ENCODE peak calls at places on chromosomes 3 and 15, in eight cellular contexts. U is ovary, D is uterus, Q is esophagus squamous epithelium, L is ascending aorta, I is MM.1S, O is endodermal cell, W is A549. K is an unnamed sample. For H3K4me1, the result is how much of the 10 kb centered on the place peaks cover.

GRCh38 chr3:50450135-50450911 is 53.1 kb downstream of the CACNA2D2 start:
- DNase-seq in U (peak), D (peak), Q (peak), L (peak), I (no peak), O (peak), W (no peak), K (no peak)

GRCh38 chr3:155196131-155197075 is 97.1 kb downstream of the STRIT1 start:
- DNase-seq in U (no peak), D (no peak), Q (no peak), L (no peak), I (no peak), O (peak), W (no peak), K (no peak)

GRCh38 chr3:159945930-159946329 is 42.7 kb upstream of the IL12A start:
- DNase-seq in U (no peak), D (no peak), Q (no peak), L (no peak), I (no peak), O (no peak), W (no peak), K (no peak)

GRCh38 chr3:27166888-27167287 is 202.3 kb downstream of the NEK10 start:
- DNase-seq in U (no peak), D (no peak), Q (no peak), L (no peak), I (peak), O (no peak), W (peak), K (no peak)

GRCh38 chr3:36698314-36698713 is 66.0 kb downstream of the DCLK3 start:
- DNase-seq in U (no peak), D (no peak), Q (no peak), L (no peak), I (no peak), O (peak), W (no peak), K (no peak)

GRCh38 chr15:90161946-90162345 is 39.2 kb upstream of the SEMA4B start:
- DNase-seq in U (no peak), D (no peak), Q (no peak), L (no peak), I (peak), O (no peak), W (peak), K (no peak)

GRCh38 chr15:98996169-98996568 is 11.4 kb downstream of the PGPEP1L start:
- DNase-seq in U (no peak), D (no peak), Q (no peak), L (no peak), I (no peak), O (no peak), W (no peak), K (no peak)

GRCh38 chr15:96122077-96123027 is 208.1 kb upstream of the NR2F2 start:
- DNase-seq in U (no peak), D (no peak), Q (no peak), L (no peak), I (no peak), O (no peak), W (peak), K (no peak)

GRCh38 chr3:52278510-52279069 is at the start of gene WDR82:
- DNase-seq in U (peak), D (peak), Q (peak), L (peak), I (peak), O (peak), W (peak), K (peak)

GRCh38 chr3:111541911-111542483 is at the start of gene CD96:
- DNase-seq in U (no peak), D (no peak), Q (no peak), L (peak), I (no peak), O (no peak), W (no peak), K (no peak)

GRCh38 chr3:20023663-20024417 is 11.8 kb upstream of the PP2D1 start:
- DNase-seq in U (no peak), D (peak), Q (no peak), L (no peak), I (no peak), O (no peak), W (no peak), K (no peak)

GRCh38 chr3:78496458-78496857 is 1271.3 kb downstream of the ROBO1 start:
- DNase-seq in U (no peak), D (no peak), Q (no peak), L (no peak), I (no peak), O (no peak), W (no peak), K (no peak)

GRCh38 chr15:42137461-42138261 is 18.8 kb downstream of the PLA2G4F start:
- DNase-seq in U (no peak), D (no peak), Q (no peak), L (peak), I (peak), O (peak), W (peak), K (no peak)

GRCh38 chr15:45611305-45611704 is 23.5 kb upstream of the SQOR start:
- DNase-seq in U (no peak), D (no peak), Q (no peak), L (no peak), I (peak), O (no peak), W (peak), K (no peak)

GRCh38 chr3:172449468-172450149 is 1.4 kb upstream of the GHSR start:
- DNase-seq in U (no peak), D (no peak), Q (no peak), L (no peak), I (no peak), O (peak), W (no peak), K (no peak)

GRCh38 chr15:40338921-40339620 is 1.7 kb downstream of the CCDC9B start:
- DNase-seq in U (no peak), D (peak), Q (no peak), L (peak), I (no peak), O (no peak), W (peak), K (no peak)

GRCh38 chr15:66080791-66081475 is 172.6 kb downstream of the MEGF11 start:
- DNase-seq in U (peak), D (no peak), Q (no peak), L (no peak), I (no peak), O (peak), W (peak), K (peak)

GRCh38 chr3:160686955-160687535 is 10.1 kb downstream of the ARL14 start:
- DNase-seq in U (no peak), D (no peak), Q (no peak), L (no peak), I (peak), O (no peak), W (peak), K (no peak)

GRCh38 chr3:175668300-175668699 is 809.2 kb downstream of the NAALADL2 start:
- DNase-seq in U (no peak), D (no peak), Q (no peak), L (no peak), I (no peak), O (no peak), W (no peak), K (no peak)

GRCh38 chr3:56822501-56822900 is 20.8 kb upstream of the ARHGEF3 start:
- DNase-seq in U (no peak), D (no peak), Q (no peak), L (no peak), I (no peak), O (no peak), W (no peak), K (no peak)

GRCh38 chr3:33377931-33378330 is 62.3 kb downstream of the UBP1 start:
- DNase-seq in U (no peak), D (no peak), Q (no peak), L (no peak), I (no peak), O (no peak), W (peak), K (no peak)

GRCh38 chr15:65470866-65471265 is 46.6 kb downstream of the DPP8 start:
- DNase-seq in U (no peak), D (no peak), Q (no peak), L (no peak), I (no peak), O (no peak), W (no peak), K (no peak)

GRCh38 chr3:185734725-185735096 is 90.1 kb downstream of the IGF2BP2 start:
- DNase-seq in U (no peak), D (no peak), Q (no peak), L (no peak), I (no peak), O (peak), W (no peak), K (no peak)

GRCh38 chr15:65204236-65204930 is 6.9 kb downstream of the CILP start:
- DNase-seq in U (no peak), D (no peak), Q (no peak), L (no peak), I (no peak), O (no peak), W (no peak), K (no peak)

GRCh38 chr3:169774186-169774585 is 990 bp downstream of the MYNN start:
- DNase-seq in U (no peak), D (no peak), Q (no peak), L (no peak), I (no peak), O (no peak), W (no peak), K (no peak)

GRCh38 chr3:113111308-113111707 is 100.0 kb upstream of the BOC start:
- DNase-seq in U (no peak), D (no peak), Q (no peak), L (no peak), I (no peak), O (peak), W (no peak), K (no peak)

GRCh38 chr3:174100744-174101143 is 703.2 kb downstream of the NLGN1 start:
- DNase-seq in U (no peak), D (no peak), Q (no peak), L (no peak), I (no peak), O (no peak), W (no peak), K (no peak)

GRCh38 chr3:45054196-45054857 is 28.2 kb downstream of the CLEC3B start:
- DNase-seq in U (no peak), D (no peak), Q (no peak), L (no peak), I (no peak), O (no peak), W (peak), K (no peak)

GRCh38 chr3:143977326-143978262 is 6.0 kb downstream of the DIPK2A start:
- DNase-seq in U (no peak), D (no peak), Q (no peak), L (no peak), I (peak), O (no peak), W (no peak), K (no peak)

GRCh38 chr15:93899817-93900216 is 331.5 kb upstream of the MCTP2 start:
- DNase-seq in U (no peak), D (no peak), Q (no peak), L (no peak), I (no peak), O (no peak), W (no peak), K (no peak)

GRCh38 chr3:87488725-87489124 is 212.3 kb upstream of the POU1F1 start:
- DNase-seq in U (no peak), D (no peak), Q (no peak), L (no peak), I (no peak), O (no peak), W (no peak), K (no peak)

GRCh38 chr15:51193526-51193925 is 98.8 kb upstream of the TNFAIP8L3 start:
- DNase-seq in U (no peak), D (no peak), Q (no peak), L (no peak), I (no peak), O (no peak), W (no peak), K (no peak)

GRCh38 chr3:69420781-69421520 is 35.1 kb upstream of the FRMD4B start:
- DNase-seq in U (no peak), D (peak), Q (no peak), L (peak), I (no peak), O (no peak), W (no peak), K (peak)

GRCh38 chr3:191360620-191361019 is 30.3 kb upstream of the UTS2B start:
- DNase-seq in U (no peak), D (no peak), Q (no peak), L (no peak), I (no peak), O (no peak), W (no peak), K (no peak)
- H3K4me1 ChIP-seq in U (under half), D (under half), Q (under half), L (under half), I (under half), O (under half), W (under half), K (under half)

GRCh38 chr3:165259518-165260193 is 63.5 kb upstream of the SLITRK3 start:
- DNase-seq in U (no peak), D (no peak), Q (no peak), L (no peak), I (no peak), O (no peak), W (peak), K (no peak)

GRCh38 chr3:165256554-165256953 is 60.4 kb upstream of the SLITRK3 start:
- DNase-seq in U (no peak), D (no peak), Q (no peak), L (no peak), I (peak), O (no peak), W (peak), K (no peak)

DNA sequence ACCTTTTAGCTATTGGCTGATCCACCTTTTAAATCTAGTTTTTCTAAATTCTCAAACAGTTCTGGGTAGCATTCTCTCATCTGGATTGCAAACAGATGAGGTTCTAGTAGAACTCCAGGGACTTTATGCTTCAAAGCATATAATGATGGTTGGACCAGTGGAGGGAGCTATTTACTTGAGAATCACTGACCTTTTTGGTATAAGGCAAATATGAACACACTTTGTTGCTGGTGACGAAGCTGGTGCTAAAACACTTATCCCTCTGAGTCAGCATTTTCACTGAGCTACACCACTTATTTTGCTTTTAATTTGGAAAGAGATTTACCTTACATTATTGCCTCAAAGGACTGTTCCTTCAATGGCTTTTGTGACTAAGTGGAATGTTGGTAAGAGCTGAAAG is 58.6 kb upstream of the SLITRK3 start:
- DNase-seq in U (no peak), D (peak), Q (no peak), L (no peak), I (peak), O (no peak), W (peak), K (peak)
- TF ChIP-seq CTCF in U (no peak), D (peak), Q (no peak), L (no peak), I (peak), O (peak), W (peak), K (peak)

GRCh38 chr3:122559906-122560305 is 4.2 kb downstream of the PARP9 start:
- DNase-seq in U (no peak), D (no peak), Q (no peak), L (no peak), I (no peak), O (no peak), W (no peak), K (no peak)

GRCh38 chr3:122563717-122564025 is 429 bp downstream of the PARP9 start:
- DNase-seq in U (no peak), D (peak), Q (no peak), L (no peak), I (no peak), O (peak), W (no peak), K (no peak)

GRCh38 chr3:122560680-122561079 is 3.4 kb downstream of the PARP9 start:
- DNase-seq in U (no peak), D (peak), Q (no peak), L (no peak), I (peak), O (peak), W (peak), K (peak)

GRCh38 chr3:122564155-122564912 is at the start of the genes DTX3L and PARP9:
- DNase-seq in U (peak), D (peak), Q (peak), L (peak), I (peak), O (peak), W (peak), K (peak)

DNA sequence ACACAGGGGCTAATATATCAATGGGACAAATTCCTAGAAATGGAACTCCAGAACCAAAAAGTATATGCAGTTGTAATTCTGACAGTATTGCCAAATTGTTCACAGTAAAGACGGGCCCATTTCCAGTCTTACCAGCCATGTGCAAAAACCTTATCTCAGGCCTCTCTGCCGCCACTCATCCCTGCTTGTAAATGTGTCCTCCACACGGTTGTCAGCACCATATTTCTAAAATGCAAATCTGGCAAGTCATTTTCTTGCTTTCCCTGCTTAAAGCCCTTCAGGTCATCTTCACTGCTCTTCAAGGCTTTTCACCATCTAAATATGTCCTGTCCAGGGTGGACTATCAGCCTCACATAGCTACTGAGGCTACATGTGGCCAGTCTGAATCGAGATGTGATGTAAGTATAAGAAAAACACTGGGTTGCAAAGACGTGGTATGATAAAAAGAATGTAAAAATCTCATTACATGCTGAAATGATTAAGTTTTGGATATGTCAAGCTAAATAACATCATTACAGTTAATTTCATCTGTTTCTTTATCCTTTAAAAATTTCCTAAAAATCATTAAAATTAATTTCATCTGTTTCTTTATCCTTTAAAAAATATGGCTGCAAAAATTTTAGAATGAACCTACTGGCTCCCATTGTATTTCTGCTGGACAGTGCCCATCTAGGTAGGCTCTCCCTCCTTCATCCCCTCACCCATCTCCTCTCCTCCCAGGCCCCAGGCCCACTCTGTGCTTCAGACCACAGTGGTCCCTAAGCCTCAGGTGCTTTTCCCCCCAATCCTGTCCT is 980 bp downstream of the PARP9 start:
- DNase-seq in U (no peak), D (no peak), Q (no peak), L (no peak), I (no peak), O (no peak), W (no peak), K (no peak)
- H3K4me3 ChIP-seq in U (peak), D (peak), Q (peak), L (peak), I (no peak), O (peak), W (peak), K (peak)

GRCh38 chr3:46889381-46890110 is 12.0 kb downstream of the PTH1R start:
- DNase-seq in U (peak), D (peak), Q (no peak), L (no peak), I (no peak), O (no peak), W (no peak), K (no peak)

GRCh38 chr3:46888705-46889104 is 11.2 kb downstream of the PTH1R start:
- DNase-seq in U (no peak), D (no peak), Q (no peak), L (no peak), I (no peak), O (peak), W (no peak), K (no peak)

GRCh38 chr3:46890132-46890531 is 12.6 kb downstream of the PTH1R start:
- DNase-seq in U (no peak), D (no peak), Q (no peak), L (no peak), I (no peak), O (no peak), W (no peak), K (no peak)

GRCh38 chr3:46885612-46886011 is 8.1 kb downstream of the PTH1R start:
- DNase-seq in U (no peak), D (no peak), Q (no peak), L (no peak), I (no peak), O (no peak), W (no peak), K (no peak)

GRCh38 chr3:46887980-46888494 is 10.5 kb downstream of the PTH1R start:
- DNase-seq in U (no peak), D (no peak), Q (no peak), L (no peak), I (no peak), O (peak), W (no peak), K (no peak)
- H3K4me1 ChIP-seq in U (under half), D (under half), Q (under half), L (under half), I (under half), O (under half), W (under half), K (under half)

DNA sequence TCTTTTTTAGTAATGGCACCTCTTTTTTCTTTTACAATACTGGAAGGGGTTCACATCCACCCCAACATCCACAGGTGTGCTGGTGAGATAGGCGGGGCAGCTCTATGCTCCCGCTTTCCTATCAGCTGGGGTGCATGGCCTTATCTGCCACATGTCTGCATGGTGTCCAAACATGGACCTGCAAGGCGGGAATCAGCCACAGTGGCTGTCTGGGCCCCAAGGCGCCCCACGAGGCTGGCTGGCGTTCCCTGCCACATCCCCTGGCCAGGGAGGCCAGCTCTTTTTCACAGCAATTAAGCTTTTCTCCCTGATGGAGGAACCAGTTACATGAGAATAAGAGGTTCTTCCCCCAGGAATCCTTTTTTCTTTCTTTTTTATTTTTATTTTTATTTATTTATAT is 30.9 kb upstream of the GOLGA6L2 start:
- DNase-seq in U (no peak), D (no peak), Q (no peak), L (no peak), I (no peak), O (no peak), W (no peak), K (no peak)
- TF ChIP-seq CTCF in U (no peak), D (no peak), Q (no peak), L (no peak), I (no peak), O (no peak), W (no peak), K (no peak)

DNA sequence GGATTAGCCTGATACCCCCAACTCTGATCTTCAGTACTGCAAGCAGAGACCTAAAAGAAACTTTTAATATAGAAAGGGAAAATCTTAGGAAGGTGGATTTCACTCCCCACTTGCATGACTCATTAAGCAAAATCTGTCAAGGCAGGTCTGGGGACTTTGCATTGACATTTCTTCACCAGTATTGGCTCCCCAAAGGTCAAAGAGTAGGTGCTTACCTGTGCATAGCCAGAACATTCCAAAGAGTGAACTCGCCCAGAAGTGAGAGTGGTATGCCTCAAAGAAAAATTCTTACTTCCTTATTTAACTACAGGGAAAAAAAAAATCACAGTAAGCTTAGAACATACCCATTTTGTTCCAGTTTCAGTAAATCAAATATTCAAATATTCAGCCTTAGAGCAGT is 140.9 kb upstream of the TP63 start:
- DNase-seq in U (no peak), D (no peak), Q (no peak), L (no peak), I (no peak), O (no peak), W (peak), K (no peak)
- H3K4me3 ChIP-seq in U (no peak), D (no peak), Q (no peak), L (no peak), I (no peak), O (no peak), W (no peak), K (no peak)